ENCODE peak calls at places on chromosomes 11 and 22, in five cellular contexts. One of them, this sample, is unnamed.

GRCh38 chr22:36155702-36156101 is 4.9 kb downstream of the APOL3 start:
- DNase-seq in HCT116: no peak
- DNase-seq in H1: no peak
- DNase-seq in HepG2: peak
- DNase-seq in IMR-90: no peak
- DNase-seq in this sample: no peak

GRCh38 chr22:17903564-17904295 is 120.6 kb downstream of the MICAL3 start:
- DNase-seq in HCT116: no peak
- DNase-seq in IMR-90: no peak
- DNase-seq in HepG2: no peak
- DNase-seq in H1: no peak
- DNase-seq in this sample: no peak

GRCh38 chr22:39478461-39478860 is 21.6 kb downstream of the MGAT3 start:
- DNase-seq in H1: no peak
- DNase-seq in HCT116: no peak
- DNase-seq in HepG2: no peak
- DNase-seq in IMR-90: peak
- DNase-seq in this sample: no peak

GRCh38 chr11:97961431-97961830 is 1059.3 kb upstream of the CNTN5 start:
- DNase-seq in IMR-90: no peak
- DNase-seq in HCT116: no peak
- DNase-seq in H1: no peak
- DNase-seq in HepG2: no peak
- DNase-seq in this sample: no peak

GRCh38 chr11:3092603-3093141 is 35.4 kb upstream of the CARS1 start:
- DNase-seq in HCT116: no peak
- DNase-seq in IMR-90: no peak
- DNase-seq in H1: no peak
- DNase-seq in HepG2: no peak
- DNase-seq in this sample: no peak

GRCh38 chr11:12862761-12863469 is 146.2 kb upstream of the RASSF10 start:
- DNase-seq in HCT116: no peak
- DNase-seq in H1: peak
- DNase-seq in HepG2: no peak
- DNase-seq in IMR-90: peak
- DNase-seq in this sample: no peak

GRCh38 chr11:70324354-70325115 is 54.0 kb downstream of the PPFIA1 start:
- DNase-seq in H1: no peak
- DNase-seq in HepG2: no peak
- DNase-seq in HCT116: no peak
- DNase-seq in IMR-90: no peak
- DNase-seq in this sample: no peak

GRCh38 chr11:92423133-92423532 is 198.5 kb downstream of the FAT3 start:
- DNase-seq in H1: no peak
- DNase-seq in IMR-90: peak
- DNase-seq in HCT116: no peak
- DNase-seq in HepG2: no peak
- DNase-seq in this sample: no peak

GRCh38 chr11:78417175-78417887 is at the start of gene GAB2:
- DNase-seq in IMR-90: no peak
- DNase-seq in HepG2: no peak
- DNase-seq in H1: no peak
- DNase-seq in HCT116: no peak
- DNase-seq in this sample: no peak

GRCh38 chr11:119741369-119742262 is 12.6 kb upstream of the NECTIN1 start:
- DNase-seq in HepG2: peak
- DNase-seq in IMR-90: no peak
- DNase-seq in H1: no peak
- DNase-seq in HCT116: no peak
- DNase-seq in this sample: peak

DNA sequence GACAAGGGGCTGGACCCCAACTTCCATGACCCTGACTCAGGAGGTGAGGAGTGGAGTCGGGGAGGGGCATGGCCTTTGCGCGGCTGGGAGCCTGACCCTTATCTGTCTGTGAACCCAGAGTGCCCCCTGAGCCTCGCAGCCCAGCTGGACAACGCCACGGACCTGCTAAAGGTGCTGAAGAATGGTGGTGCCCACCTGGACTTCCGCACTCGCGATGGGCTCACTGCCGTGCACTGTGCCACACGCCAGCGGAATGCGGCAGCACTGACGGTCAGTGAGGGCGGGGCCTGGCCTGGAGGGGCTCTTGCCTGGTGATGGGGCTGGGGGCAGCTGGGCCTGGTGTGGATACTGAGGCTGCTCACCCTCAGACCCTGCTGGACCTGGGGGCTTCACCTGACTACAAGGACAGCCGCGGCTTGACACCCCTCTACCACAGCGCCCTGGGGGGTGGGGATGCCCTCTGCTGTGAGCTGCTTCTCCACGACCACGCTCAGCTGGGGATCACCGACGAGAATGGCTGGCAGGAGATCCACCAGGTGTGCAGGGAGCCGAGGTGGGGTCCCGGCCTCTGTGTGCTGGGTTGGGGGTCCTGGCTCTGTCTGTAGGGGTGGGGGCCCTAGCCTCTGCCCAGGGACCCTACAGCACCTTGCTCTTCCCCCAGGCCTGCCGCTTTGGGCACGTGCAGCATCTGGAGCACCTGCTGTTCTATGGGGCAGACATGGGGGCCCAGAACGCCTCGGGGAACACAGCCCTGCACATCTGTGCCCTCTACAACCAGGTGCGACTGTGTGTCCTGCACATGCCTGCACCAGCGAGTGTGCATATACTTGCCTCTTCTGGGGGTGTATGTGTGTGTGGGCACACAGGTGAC is 6.3 kb downstream of the SHANK3 start:
- DNase-seq in H1: no peak
- DNase-seq in HCT116: no peak
- DNase-seq in IMR-90: no peak
- DNase-seq in HepG2: no peak
- DNase-seq in this sample: no peak
- TF ChIP-seq CEBPB in H1: no peak
- TF ChIP-seq CEBPB in HCT116: no peak
- TF ChIP-seq CEBPB in IMR-90: no peak
- TF ChIP-seq CEBPB in HepG2: no peak
- TF ChIP-seq CEBPB in this sample: no peak

GRCh38 chr11:19551454-19551853 is 161.2 kb upstream of the NAV2 start:
- DNase-seq in H1: no peak
- DNase-seq in IMR-90: no peak
- DNase-seq in HepG2: no peak
- DNase-seq in HCT116: no peak
- DNase-seq in this sample: no peak

GRCh38 chr11:19552100-19552499 is 160.5 kb upstream of the NAV2 start:
- DNase-seq in HCT116: no peak
- DNase-seq in IMR-90: no peak
- DNase-seq in H1: no peak
- DNase-seq in HepG2: no peak
- DNase-seq in this sample: no peak

GRCh38 chr11:19547044-19547443 is 165.6 kb upstream of the NAV2 start:
- DNase-seq in HCT116: no peak
- DNase-seq in HepG2: no peak
- DNase-seq in IMR-90: no peak
- DNase-seq in H1: no peak
- DNase-seq in this sample: no peak

DNA sequence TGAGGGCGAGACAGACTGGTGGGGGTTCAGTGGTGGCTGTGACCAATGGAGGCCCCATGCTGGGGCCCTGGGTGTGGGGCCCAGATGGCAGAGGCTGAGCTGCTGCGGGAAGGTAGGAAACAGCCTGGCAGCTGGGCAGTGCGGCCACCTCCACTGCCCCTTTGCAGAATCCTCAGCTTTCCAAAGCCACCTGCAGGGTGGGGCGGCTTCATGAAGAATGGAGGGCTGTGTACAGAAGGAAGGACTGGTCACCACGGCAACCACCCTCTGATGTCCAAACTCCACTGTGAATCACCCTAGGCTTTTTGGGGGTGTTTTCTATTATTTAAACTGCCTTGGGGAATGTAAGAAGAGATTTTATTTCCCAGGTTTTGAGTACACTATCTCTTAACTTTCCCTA is 166.3 kb upstream of the NAV2 start:
- DNase-seq in HCT116: no peak
- DNase-seq in H1: no peak
- DNase-seq in IMR-90: no peak
- DNase-seq in HepG2: no peak
- DNase-seq in this sample: peak
- TF ChIP-seq CEBPB in HCT116: no peak
- TF ChIP-seq CEBPB in H1: no peak
- TF ChIP-seq CEBPB in IMR-90: no peak
- TF ChIP-seq CEBPB in HepG2: no peak
- TF ChIP-seq CEBPB in this sample: no peak

DNA sequence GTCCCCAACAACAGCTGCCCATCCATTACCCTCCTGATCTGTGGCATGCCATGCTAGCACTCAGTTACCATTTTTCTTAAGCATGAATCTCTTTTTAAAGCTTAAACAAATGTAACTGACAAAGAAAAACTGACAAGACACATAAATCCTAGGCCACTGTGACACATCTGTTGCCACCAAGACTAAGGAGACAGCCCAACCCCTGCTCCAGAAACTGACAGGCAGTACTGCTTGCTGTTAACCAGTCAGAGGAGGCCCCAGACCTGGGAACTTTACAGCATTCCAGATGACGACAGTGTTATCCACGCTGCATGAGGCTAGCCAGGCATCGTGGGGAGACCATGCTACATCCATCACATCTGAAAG is 33.8 kb downstream of the HIRA start:
- DNase-seq in HCT116: no peak
- DNase-seq in IMR-90: no peak
- DNase-seq in HepG2: no peak
- DNase-seq in H1: no peak
- DNase-seq in this sample: no peak
- TF ChIP-seq CEBPB in HCT116: no peak
- TF ChIP-seq CEBPB in IMR-90: no peak
- TF ChIP-seq CEBPB in HepG2: no peak
- TF ChIP-seq CEBPB in H1: no peak
- TF ChIP-seq CEBPB in this sample: no peak

GRCh38 chr11:88632163-88632562 is 294.6 kb upstream of the CTSC start:
- DNase-seq in HCT116: no peak
- DNase-seq in HepG2: no peak
- DNase-seq in IMR-90: no peak
- DNase-seq in H1: no peak
- DNase-seq in this sample: no peak
- TF ChIP-seq CEBPB in HCT116: no peak
- TF ChIP-seq CEBPB in HepG2: no peak
- TF ChIP-seq CEBPB in IMR-90: no peak
- TF ChIP-seq CEBPB in H1: no peak
- TF ChIP-seq CEBPB in this sample: no peak

GRCh38 chr11:61571869-61572268 is 9.0 kb downstream of the SYT7 start:
- DNase-seq in H1: no peak
- DNase-seq in IMR-90: no peak
- DNase-seq in HepG2: no peak
- DNase-seq in HCT116: no peak
- DNase-seq in this sample: no peak

GRCh38 chr11:61569701-61570100 is 11.2 kb downstream of the SYT7 start:
- DNase-seq in HCT116: no peak
- DNase-seq in IMR-90: no peak
- DNase-seq in H1: no peak
- DNase-seq in HepG2: no peak
- DNase-seq in this sample: no peak

GRCh38 chr11:61571337-61571736 is 9.5 kb downstream of the SYT7 start:
- DNase-seq in HCT116: no peak
- DNase-seq in H1: no peak
- DNase-seq in HepG2: no peak
- DNase-seq in IMR-90: no peak
- DNase-seq in this sample: no peak

GRCh38 chr11:61564936-61565696 is 15.8 kb downstream of the SYT7 start:
- DNase-seq in HepG2: no peak
- DNase-seq in HCT116: no peak
- DNase-seq in H1: no peak
- DNase-seq in IMR-90: no peak
- DNase-seq in this sample: no peak

DNA sequence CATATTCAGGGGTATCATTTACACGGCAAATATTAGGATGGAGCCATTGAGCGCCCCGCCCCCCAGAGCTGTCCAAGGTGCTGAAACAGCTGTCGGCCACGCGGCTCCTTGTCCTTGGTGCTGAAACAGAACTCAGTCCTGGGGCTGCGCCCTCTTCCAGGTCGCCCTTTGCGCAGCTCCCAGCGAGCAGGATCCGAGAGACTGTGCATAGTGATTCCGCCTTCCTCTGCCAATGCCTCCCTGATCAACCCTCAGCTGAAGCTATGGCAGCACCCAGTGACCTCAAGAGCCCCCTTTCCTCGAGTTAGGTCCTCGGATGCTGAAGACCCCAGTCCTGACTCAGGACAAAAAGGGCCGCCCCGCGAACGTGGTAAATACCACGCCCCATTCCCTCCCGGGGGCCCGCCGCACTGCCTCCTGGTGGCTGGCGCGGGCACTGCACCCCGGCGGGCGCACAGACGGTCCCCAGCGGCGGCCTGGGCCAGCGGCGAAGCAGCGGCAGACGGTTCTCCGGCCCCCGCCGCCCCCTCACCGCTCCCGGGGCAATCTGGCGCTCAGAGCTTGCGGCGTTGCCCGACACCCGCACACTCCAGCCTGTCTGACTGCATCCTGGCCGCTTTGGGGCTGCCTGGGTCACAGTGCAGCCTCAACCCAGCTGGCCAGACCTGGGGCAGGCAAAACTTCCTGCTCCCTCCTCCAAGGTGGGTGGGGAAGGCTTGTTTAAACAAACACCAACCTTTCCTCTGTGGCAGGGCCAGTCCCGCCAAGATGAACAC is 13.4 kb downstream of the SYT7 start:
- DNase-seq in IMR-90: peak
- DNase-seq in H1: peak
- DNase-seq in HCT116: peak
- DNase-seq in HepG2: peak
- DNase-seq in this sample: peak
- TF ChIP-seq CEBPB in IMR-90: no peak
- TF ChIP-seq CEBPB in H1: no peak
- TF ChIP-seq CEBPB in HCT116: no peak
- TF ChIP-seq CEBPB in HepG2: no peak
- TF ChIP-seq CEBPB in this sample: no peak

DNA sequence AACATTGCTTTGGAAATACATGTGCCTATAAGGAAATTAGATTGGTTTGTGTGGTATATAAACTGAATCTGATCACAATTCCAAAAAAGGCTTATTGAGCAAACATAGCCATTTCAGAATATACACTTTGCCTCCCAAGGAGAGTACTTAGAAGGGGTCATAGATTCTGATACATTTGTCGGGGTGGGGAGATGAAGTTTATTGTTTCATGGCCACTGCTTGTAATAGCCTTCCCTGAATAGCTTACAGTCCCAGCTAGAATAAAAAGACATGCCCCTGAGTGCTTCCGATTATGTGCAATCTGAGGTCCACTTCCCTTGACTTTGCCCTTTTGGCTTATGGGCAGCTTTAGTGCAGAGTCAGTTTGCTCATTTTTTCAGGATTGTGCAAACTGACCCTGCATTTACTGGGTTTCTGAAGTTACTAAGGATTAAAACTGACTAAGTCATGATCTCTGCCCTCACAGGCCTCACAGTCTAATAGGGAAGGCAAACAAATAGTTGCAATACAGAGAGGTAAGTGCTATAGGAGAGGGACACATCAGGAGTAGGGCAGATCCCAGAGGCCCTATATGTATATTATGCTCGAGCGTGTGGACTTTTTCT is 184.2 kb downstream of the BLID start:
- DNase-seq in HCT116: no peak
- DNase-seq in H1: no peak
- DNase-seq in IMR-90: peak
- DNase-seq in HepG2: peak
- DNase-seq in this sample: no peak
- TF ChIP-seq CEBPB in HCT116: no peak
- TF ChIP-seq CEBPB in H1: no peak
- TF ChIP-seq CEBPB in IMR-90: peak
- TF ChIP-seq CEBPB in HepG2: peak
- TF ChIP-seq CEBPB in this sample: no peak

GRCh38 chr22:44870021-44870420 is 117.6 kb downstream of the ARHGAP8 start:
- DNase-seq in IMR-90: peak
- DNase-seq in HepG2: no peak
- DNase-seq in HCT116: peak
- DNase-seq in H1: no peak
- DNase-seq in this sample: peak
- TF ChIP-seq CEBPB in IMR-90: no peak
- TF ChIP-seq CEBPB in HepG2: no peak
- TF ChIP-seq CEBPB in HCT116: no peak
- TF ChIP-seq CEBPB in H1: no peak
- TF ChIP-seq CEBPB in this sample: no peak